ENCODE peak calls at places on chromosomes 11 and 22, in four cellular contexts. V is mammary epithelial cell, Q is IMR-90, A is fibroblast of lung. U is an unnamed sample.

GRCh38 chr22:46071451-46072029 is 78.8 kb upstream of the PPARA start:
- DNase-seq in A (peak), V (peak), Q (peak), U (peak)

GRCh38 chr22:43127166-43127908 is 15.9 kb downstream of the MCAT start:
- DNase-seq in V (peak), A (no peak), Q (no peak), U (peak)

GRCh38 chr11:95327273-95327948 is 96.4 kb upstream of the SESN3 start:
- DNase-seq in V (peak), A (no peak), Q (no peak), U (no peak)

GRCh38 chr22:26134654-26135330 is 34.5 kb upstream of the SEZ6L start:
- DNase-seq in V (no peak), A (no peak), Q (no peak), U (no peak)

GRCh38 chr11:106917973-106918372 is 100.3 kb downstream of the GUCY1A2 start:
- DNase-seq in A (peak), Q (peak), V (no peak), U (no peak)

GRCh38 chr11:10456519-10456918 is 1.5 kb downstream of the AMPD3 start:
- DNase-seq in A (no peak), V (no peak), Q (no peak), U (no peak)

GRCh38 chr11:70085815-70086769 is 8.0 kb downstream of the ANO1 start:
- DNase-seq in A (no peak), Q (peak), V (no peak), U (no peak)

GRCh38 chr22:47963660-47964059 is 1201.2 kb downstream of the TBC1D22A start:
- DNase-seq in V (no peak), A (no peak), Q (no peak), U (no peak)

GRCh38 chr11:57597971-57598830 is 716 bp downstream of the SERPING1 start:
- DNase-seq in A (peak), V (no peak), Q (peak), U (no peak)

GRCh38 chr11:94153320-94153719 is 24.7 kb downstream of the PANX1 start:
- DNase-seq in A (no peak), V (no peak), Q (no peak), U (no peak)

DNA sequence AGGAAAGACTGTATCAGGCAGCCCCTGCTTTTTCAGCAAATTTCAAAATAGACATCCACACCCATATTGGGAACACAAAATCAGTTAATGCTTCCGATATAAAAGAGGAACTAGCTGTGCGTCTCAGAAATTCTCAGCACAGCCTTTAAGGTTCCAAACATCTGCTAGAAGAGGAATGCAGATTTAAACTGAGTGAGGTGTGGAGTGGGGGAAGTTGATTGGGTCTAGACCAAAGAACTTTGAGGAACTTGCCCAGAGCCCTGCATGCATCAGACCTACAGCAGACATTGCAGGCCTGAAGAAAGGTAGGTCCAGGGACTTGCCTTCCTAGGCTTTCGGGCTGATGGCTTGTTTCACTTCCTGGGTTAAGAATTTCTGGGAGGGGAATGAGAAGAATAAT is at the start of gene MS4A4A:
- DNase-seq in V (no peak), A (no peak), Q (no peak), U (no peak)
- H3K4me3 ChIP-seq in V (no peak), A (no peak), Q (no peak), U (no peak)

GRCh38 chr11:27443746-27444465 is 28.7 kb downstream of the LGR4 start:
- DNase-seq in A (no peak), Q (no peak), V (no peak), U (no peak)

GRCh38 chr11:27438595-27438981 is 34.0 kb downstream of the LGR4 start:
- DNase-seq in Q (no peak), V (no peak), A (no peak), U (no peak)

GRCh38 chr11:27437824-27438594 is 34.6 kb downstream of the LGR4 start:
- DNase-seq in Q (no peak), V (no peak), A (no peak), U (no peak)

GRCh38 chr11:27444801-27445215 is 27.8 kb downstream of the LGR4 start:
- DNase-seq in V (no peak), Q (no peak), A (no peak), U (peak)

DNA sequence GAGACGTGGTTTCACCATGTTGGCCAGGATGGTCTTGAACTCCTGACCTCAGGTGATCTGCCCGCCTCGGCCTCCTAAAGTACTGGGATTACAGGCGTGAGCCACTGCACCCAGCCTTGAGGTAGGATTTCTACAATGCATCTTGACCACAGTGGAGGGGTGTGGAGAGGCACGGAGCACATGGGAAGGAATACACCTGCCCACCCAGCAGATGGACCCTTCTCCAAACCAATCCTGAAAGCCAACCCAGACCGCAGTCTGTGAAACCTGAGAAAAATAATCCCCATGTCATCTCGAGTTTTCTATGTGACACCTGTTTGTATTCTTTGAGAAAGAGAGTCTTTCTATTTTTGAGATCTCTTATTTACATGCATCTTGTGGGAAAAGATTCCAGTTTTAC is 32.5 kb downstream of the LGR4 start:
- DNase-seq in V (no peak), A (no peak), Q (no peak), U (no peak)
- H3K27ac ChIP-seq in V (no peak), A (no peak), Q (no peak), U (no peak)

GRCh38 chr11:111101836-111102235 is 143.7 kb upstream of the POU2AF2 start:
- DNase-seq in A (no peak), Q (no peak), V (no peak), U (no peak)
- H2AFZ ChIP-seq in A (peak), Q (no peak), V (no peak), U (no peak)

DNA sequence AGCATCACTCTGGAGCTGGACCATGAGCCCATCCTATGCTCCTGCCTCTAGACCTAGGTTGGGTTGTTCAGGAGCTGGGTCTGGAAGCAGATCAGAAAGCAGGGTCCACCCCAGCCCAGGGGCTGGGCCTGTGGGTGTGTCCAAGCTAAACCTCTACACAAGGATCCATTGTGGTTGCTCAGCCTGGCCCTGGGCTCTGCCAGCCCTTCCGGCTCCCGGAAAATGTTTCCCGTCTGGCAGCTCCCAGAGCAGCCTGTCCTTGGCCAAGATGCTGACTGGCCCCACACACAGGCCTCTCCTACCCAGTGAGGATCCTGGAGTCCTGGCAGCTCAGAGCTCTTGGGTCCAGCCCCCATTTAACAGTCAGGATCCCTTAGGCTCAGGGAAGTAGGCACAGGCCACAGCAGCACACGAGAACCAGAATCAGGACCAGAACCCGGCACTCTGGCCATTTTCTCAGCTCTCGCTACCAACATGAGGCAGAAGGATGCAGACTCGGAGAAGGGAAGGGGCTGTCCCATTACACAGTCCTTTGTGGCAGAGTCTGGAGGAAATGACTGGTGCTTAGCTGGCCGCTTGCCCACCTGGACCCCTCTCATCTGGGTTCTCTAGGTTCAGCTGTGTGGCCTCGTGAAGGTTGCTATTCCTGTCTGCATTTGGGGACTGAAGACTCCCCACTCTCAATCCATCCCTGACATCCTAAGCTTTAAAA is 35.4 kb upstream of the FCHSD2 start:
- DNase-seq in V (peak), A (no peak), Q (no peak), U (no peak)
- H3K4me3 ChIP-seq in V (no peak), A (no peak), Q (no peak), U (no peak)

GRCh38 chr11:61076506-61077304 is 25.6 kb upstream of the CD5 start:
- DNase-seq in A (no peak), Q (no peak), V (no peak), U (no peak)
- H3K27ac ChIP-seq in A (no peak), Q (no peak), V (no peak), U (no peak)

GRCh38 chr22:36549033-36549432 is 20.1 kb upstream of the EIF3D start:
- DNase-seq in A (no peak), V (no peak), Q (no peak), U (no peak)
- H2AFZ ChIP-seq in A (peak), V (no peak), Q (peak), U (no peak)

GRCh38 chr22:23109441-23109978 is 32.3 kb downstream of the RSPH14 start:
- DNase-seq in Q (no peak), A (no peak), V (no peak), U (no peak)

GRCh38 chr22:23112472-23113012 is 29.2 kb downstream of the RSPH14 start:
- DNase-seq in V (no peak), Q (no peak), A (no peak), U (no peak)

GRCh38 chr22:23110190-23110921 is 31.4 kb downstream of the RSPH14 start:
- DNase-seq in V (no peak), Q (no peak), A (no peak), U (no peak)

GRCh38 chr22:23109079-23109347 is 32.8 kb downstream of the RSPH14 start:
- DNase-seq in Q (no peak), A (no peak), V (no peak), U (no peak)

DNA sequence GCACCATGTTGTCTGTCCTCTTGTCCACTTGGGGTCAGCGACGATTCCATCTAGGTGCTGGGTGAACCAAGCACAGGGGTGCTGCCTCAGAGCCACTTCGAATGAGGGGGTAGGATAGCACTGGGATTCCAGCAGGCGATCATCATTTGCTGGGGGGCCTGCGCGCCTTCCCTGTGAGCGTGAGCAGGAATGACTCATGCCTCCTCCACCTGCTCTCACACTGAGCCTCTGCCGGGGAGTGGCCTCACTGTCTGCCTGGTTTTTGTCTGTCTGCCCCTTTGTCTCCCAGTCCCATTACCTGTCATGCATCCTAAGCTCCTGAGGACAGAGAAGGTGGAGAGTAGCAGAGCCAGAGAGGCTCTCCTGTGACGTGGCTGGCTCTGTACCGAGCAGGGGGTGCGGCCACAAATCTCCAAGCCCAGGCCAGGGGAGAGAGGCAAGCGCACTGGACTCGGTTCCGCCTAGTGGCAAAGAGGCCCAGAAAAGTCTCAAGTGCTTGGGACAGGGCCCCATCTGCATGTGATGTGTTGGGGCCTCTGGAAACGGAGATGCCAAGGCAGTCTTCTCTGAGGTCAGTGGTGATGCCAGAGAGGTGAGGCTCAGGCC is 30.8 kb downstream of the RSPH14 start:
- DNase-seq in Q (no peak), V (no peak), A (no peak), U (no peak)
- H3K4me3 ChIP-seq in Q (no peak), V (no peak), A (no peak), U (no peak)

DNA sequence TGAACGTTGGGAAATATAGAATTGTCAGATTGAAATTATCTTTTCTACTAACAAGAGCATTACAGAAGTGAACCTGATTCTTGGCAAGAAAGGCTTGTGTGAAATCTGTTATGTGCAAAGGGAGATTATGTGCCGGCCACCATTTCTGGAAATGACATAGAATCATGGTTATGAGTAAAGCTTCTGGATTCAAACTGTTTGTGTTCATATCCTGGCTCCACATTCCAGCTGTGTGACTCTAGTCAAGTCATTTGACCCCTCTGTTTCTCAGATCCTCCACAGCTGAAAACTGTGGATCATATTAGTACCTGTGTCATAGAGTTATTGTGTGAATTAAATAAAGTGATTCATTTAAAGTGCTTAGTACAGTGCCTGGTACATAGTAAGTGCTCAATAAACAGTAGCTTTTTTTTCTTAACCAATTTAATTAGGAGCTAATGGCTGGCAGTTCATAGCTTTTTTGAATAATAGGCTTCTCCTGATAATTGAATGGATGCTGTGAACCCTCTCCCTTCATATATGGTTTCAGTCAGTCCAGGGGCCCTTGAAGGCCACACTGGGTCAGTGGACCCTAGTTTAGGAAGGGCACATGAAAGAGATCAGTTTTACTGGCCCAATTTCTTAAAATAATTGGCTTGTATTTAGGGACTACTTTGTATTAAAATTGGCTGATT is 34.6 kb downstream of the EHF start:
- DNase-seq in A (peak), Q (peak), V (peak), U (no peak)
- H3K27ac ChIP-seq in A (peak), Q (peak), V (peak), U (peak)

GRCh38 chr22:44549701-44550100 is 51.7 kb upstream of the RTL6 start:
- DNase-seq in V (no peak), Q (no peak), A (no peak), U (no peak)
- H2AFZ ChIP-seq in V (no peak), Q (peak), A (no peak), U (no peak)

GRCh38 chr22:30606455-30607299 is at the start of gene TCN2:
- DNase-seq in Q (peak), A (peak), V (peak), U (peak)

GRCh38 chr22:30607300-30607930 is 441 bp downstream of the TCN2 start:
- DNase-seq in A (no peak), Q (no peak), V (no peak), U (no peak)

GRCh38 chr22:30609260-30610185 is 2.5 kb downstream of the TCN2 start:
- DNase-seq in Q (peak), A (peak), V (peak), U (peak)

GRCh38 chr22:30605449-30606110 is 1.4 kb upstream of the TCN2 start:
- DNase-seq in Q (peak), A (peak), V (peak), U (no peak)

DNA sequence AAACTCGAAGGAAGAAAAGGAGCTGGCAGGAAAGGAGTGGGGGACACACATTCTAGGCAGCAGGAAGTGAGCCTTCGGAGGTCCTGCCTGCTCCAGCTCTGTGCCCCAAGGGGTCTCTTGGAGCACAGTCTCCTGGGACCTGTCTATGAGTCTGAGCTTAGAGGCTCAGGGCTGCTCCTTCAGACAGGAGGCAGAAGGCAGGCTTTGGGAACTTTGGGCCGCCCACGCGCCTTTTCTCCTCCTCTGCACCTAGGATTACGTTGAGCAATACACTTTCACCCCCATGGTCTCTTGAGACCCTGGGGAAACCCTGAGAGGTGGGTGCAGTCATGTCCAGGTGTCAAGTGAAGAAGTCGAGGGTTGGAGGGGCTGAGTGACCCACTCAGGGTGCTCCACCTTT is 965 bp downstream of the TCN2 start:
- DNase-seq in Q (no peak), V (no peak), A (no peak), U (no peak)
- H3K4me3 ChIP-seq in Q (no peak), V (no peak), A (no peak), U (no peak)